ENCODE peak calls at places on chromosomes 12 and 14, in ten cellular contexts. One of them, this sample, is unnamed.

GRCh38 chr14:50937325-50937724 is 7.0 kb downstream of the PYGL start:
- DNase-seq in choroid plexus epithelial cell: peak
- DNase-seq in AG04450: no peak
- DNase-seq in HFFc6: peak
- DNase-seq in AG04449: peak
- DNase-seq in upper lobe of right lung: no peak
- DNase-seq in endodermal cell: no peak
- DNase-seq in psoas muscle: no peak
- DNase-seq in fibroblast of the aortic adventitia: peak
- DNase-seq in sigmoid colon: no peak
- DNase-seq in this sample: no peak

GRCh38 chr12:103647267-103647666 is 60.2 kb downstream of the STAB2 start:
- DNase-seq in fibroblast of the aortic adventitia: peak
- DNase-seq in choroid plexus epithelial cell: peak
- DNase-seq in endodermal cell: no peak
- DNase-seq in HFFc6: peak
- DNase-seq in AG04450: no peak
- DNase-seq in psoas muscle: no peak
- DNase-seq in sigmoid colon: no peak
- DNase-seq in upper lobe of right lung: no peak
- DNase-seq in AG04449: peak
- DNase-seq in this sample: no peak

GRCh38 chr14:103141117-103141796 is 18.0 kb downstream of the TNFAIP2 start:
- DNase-seq in endodermal cell: peak
- DNase-seq in fibroblast of the aortic adventitia: peak
- DNase-seq in upper lobe of right lung: no peak
- DNase-seq in psoas muscle: no peak
- DNase-seq in AG04449: no peak
- DNase-seq in AG04450: no peak
- DNase-seq in sigmoid colon: no peak
- DNase-seq in HFFc6: peak
- DNase-seq in choroid plexus epithelial cell: peak
- DNase-seq in this sample: peak

GRCh38 chr14:35688427-35688826 is 120.7 kb downstream of the RALGAPA1 start:
- DNase-seq in AG04450: no peak
- DNase-seq in choroid plexus epithelial cell: no peak
- DNase-seq in fibroblast of the aortic adventitia: no peak
- DNase-seq in endodermal cell: no peak
- DNase-seq in sigmoid colon: no peak
- DNase-seq in upper lobe of right lung: no peak
- DNase-seq in HFFc6: no peak
- DNase-seq in psoas muscle: no peak
- DNase-seq in AG04449: no peak
- DNase-seq in this sample: no peak

GRCh38 chr12:78531831-78532230 is 332.7 kb upstream of the SYT1 start:
- DNase-seq in endodermal cell: no peak
- DNase-seq in AG04449: no peak
- DNase-seq in upper lobe of right lung: no peak
- DNase-seq in sigmoid colon: no peak
- DNase-seq in HFFc6: no peak
- DNase-seq in choroid plexus epithelial cell: no peak
- DNase-seq in AG04450: no peak
- DNase-seq in psoas muscle: no peak
- DNase-seq in fibroblast of the aortic adventitia: no peak
- DNase-seq in this sample: no peak

GRCh38 chr14:54420478-54421116 is 20.6 kb downstream of the CNIH1 start:
- DNase-seq in choroid plexus epithelial cell: peak
- DNase-seq in AG04449: no peak
- DNase-seq in HFFc6: peak
- DNase-seq in sigmoid colon: no peak
- DNase-seq in psoas muscle: no peak
- DNase-seq in upper lobe of right lung: no peak
- DNase-seq in fibroblast of the aortic adventitia: peak
- DNase-seq in endodermal cell: peak
- DNase-seq in AG04450: no peak
- DNase-seq in this sample: peak

GRCh38 chr12:63766498-63766897 is 13.2 kb upstream of the RXYLT1 start:
- DNase-seq in upper lobe of right lung: no peak
- DNase-seq in sigmoid colon: no peak
- DNase-seq in psoas muscle: no peak
- DNase-seq in HFFc6: no peak
- DNase-seq in choroid plexus epithelial cell: peak
- DNase-seq in AG04449: no peak
- DNase-seq in fibroblast of the aortic adventitia: peak
- DNase-seq in endodermal cell: no peak
- DNase-seq in AG04450: no peak
- DNase-seq in this sample: no peak

GRCh38 chr12:123106640-123107359 is 44.1 kb downstream of the PITPNM2 start:
- DNase-seq in AG04450: no peak
- DNase-seq in psoas muscle: peak
- DNase-seq in choroid plexus epithelial cell: no peak
- DNase-seq in sigmoid colon: no peak
- DNase-seq in endodermal cell: peak
- DNase-seq in HFFc6: no peak
- DNase-seq in fibroblast of the aortic adventitia: no peak
- DNase-seq in upper lobe of right lung: peak
- DNase-seq in AG04449: no peak
- DNase-seq in this sample: peak

GRCh38 chr14:59004012-59004411 is 184.5 kb upstream of the DAAM1 start:
- DNase-seq in choroid plexus epithelial cell: peak
- DNase-seq in endodermal cell: no peak
- DNase-seq in AG04450: no peak
- DNase-seq in fibroblast of the aortic adventitia: peak
- DNase-seq in upper lobe of right lung: no peak
- DNase-seq in psoas muscle: no peak
- DNase-seq in sigmoid colon: no peak
- DNase-seq in HFFc6: no peak
- DNase-seq in AG04449: no peak
- DNase-seq in this sample: no peak
- TF ChIP-seq CTCF in choroid plexus epithelial cell: peak
- TF ChIP-seq CTCF in endodermal cell: peak
- TF ChIP-seq CTCF in AG04450: peak
- TF ChIP-seq CTCF in fibroblast of the aortic adventitia: peak
- TF ChIP-seq CTCF in upper lobe of right lung: peak
- TF ChIP-seq CTCF in psoas muscle: no peak
- TF ChIP-seq CTCF in sigmoid colon: no peak
- TF ChIP-seq CTCF in HFFc6: peak
- TF ChIP-seq CTCF in AG04449: peak
- TF ChIP-seq CTCF in this sample: no peak

DNA sequence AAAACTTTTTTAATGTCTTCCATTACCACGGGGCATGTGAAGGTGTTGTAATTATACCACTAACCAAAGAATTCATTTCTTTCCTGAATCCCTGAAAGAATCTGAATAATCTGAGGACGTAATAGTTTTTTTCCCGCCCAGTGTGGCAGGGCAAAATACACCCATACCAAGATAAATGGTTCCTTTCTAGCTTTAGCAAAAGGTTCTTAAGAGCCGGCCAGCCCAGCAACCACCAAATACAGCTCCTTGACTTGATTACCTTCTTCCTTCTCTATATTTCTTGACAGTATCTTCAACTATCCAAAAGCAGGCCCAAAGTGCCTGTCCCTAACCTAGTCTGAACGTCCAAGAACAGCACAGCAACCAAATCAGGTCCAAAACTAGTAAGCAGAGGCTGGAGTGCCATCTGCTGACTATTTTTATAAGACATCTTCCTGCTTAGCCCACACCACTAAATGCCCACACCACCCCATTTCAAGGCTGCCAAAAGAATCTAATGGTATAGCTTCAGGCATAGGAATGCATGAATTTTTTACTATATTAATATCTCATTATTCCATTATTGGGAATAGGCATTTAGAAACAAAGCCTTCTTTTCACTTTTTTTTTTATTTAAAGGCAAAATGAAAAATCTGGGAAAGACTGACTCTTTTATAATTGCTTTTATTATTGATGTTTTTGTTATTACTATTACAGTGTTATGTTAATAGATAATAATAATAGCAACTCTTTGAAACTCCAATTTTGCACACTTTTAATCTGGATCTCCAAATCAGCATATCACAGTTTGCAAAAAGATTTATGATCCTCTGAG is 524.4 kb downstream of the MED13L start:
- DNase-seq in upper lobe of right lung: no peak
- DNase-seq in sigmoid colon: no peak
- DNase-seq in AG04449: peak
- DNase-seq in fibroblast of the aortic adventitia: peak
- DNase-seq in choroid plexus epithelial cell: peak
- DNase-seq in HFFc6: peak
- DNase-seq in AG04450: peak
- DNase-seq in psoas muscle: no peak
- DNase-seq in endodermal cell: peak
- DNase-seq in this sample: peak
- TF ChIP-seq CTCF in upper lobe of right lung: peak
- TF ChIP-seq CTCF in sigmoid colon: peak
- TF ChIP-seq CTCF in AG04449: peak
- TF ChIP-seq CTCF in fibroblast of the aortic adventitia: peak
- TF ChIP-seq CTCF in choroid plexus epithelial cell: peak
- TF ChIP-seq CTCF in HFFc6: peak
- TF ChIP-seq CTCF in AG04450: peak
- TF ChIP-seq CTCF in psoas muscle: peak
- TF ChIP-seq CTCF in endodermal cell: peak
- TF ChIP-seq CTCF in this sample: peak

GRCh38 chr14:80977103-80977728 is 21.8 kb downstream of the TSHR start:
- DNase-seq in sigmoid colon: no peak
- DNase-seq in endodermal cell: no peak
- DNase-seq in AG04450: no peak
- DNase-seq in AG04449: no peak
- DNase-seq in upper lobe of right lung: no peak
- DNase-seq in fibroblast of the aortic adventitia: no peak
- DNase-seq in choroid plexus epithelial cell: no peak
- DNase-seq in psoas muscle: no peak
- DNase-seq in HFFc6: no peak
- DNase-seq in this sample: no peak
- TF ChIP-seq CTCF in sigmoid colon: no peak
- TF ChIP-seq CTCF in endodermal cell: peak
- TF ChIP-seq CTCF in AG04450: no peak
- TF ChIP-seq CTCF in AG04449: no peak
- TF ChIP-seq CTCF in upper lobe of right lung: no peak
- TF ChIP-seq CTCF in fibroblast of the aortic adventitia: no peak
- TF ChIP-seq CTCF in choroid plexus epithelial cell: peak
- TF ChIP-seq CTCF in psoas muscle: no peak
- TF ChIP-seq CTCF in HFFc6: peak
- TF ChIP-seq CTCF in this sample: no peak

GRCh38 chr14:99063620-99064225 is 208.3 kb downstream of the BCL11B start:
- DNase-seq in upper lobe of right lung: no peak
- DNase-seq in sigmoid colon: no peak
- DNase-seq in HFFc6: no peak
- DNase-seq in choroid plexus epithelial cell: no peak
- DNase-seq in AG04449: no peak
- DNase-seq in psoas muscle: no peak
- DNase-seq in fibroblast of the aortic adventitia: no peak
- DNase-seq in AG04450: no peak
- DNase-seq in endodermal cell: no peak
- DNase-seq in this sample: no peak

GRCh38 chr14:99067141-99067920 is 204.7 kb downstream of the BCL11B start:
- DNase-seq in AG04449: no peak
- DNase-seq in sigmoid colon: no peak
- DNase-seq in upper lobe of right lung: no peak
- DNase-seq in psoas muscle: no peak
- DNase-seq in AG04450: no peak
- DNase-seq in choroid plexus epithelial cell: no peak
- DNase-seq in fibroblast of the aortic adventitia: no peak
- DNase-seq in endodermal cell: no peak
- DNase-seq in HFFc6: no peak
- DNase-seq in this sample: no peak

GRCh38 chr14:99064262-99064954 is 207.6 kb downstream of the BCL11B start:
- DNase-seq in sigmoid colon: no peak
- DNase-seq in psoas muscle: no peak
- DNase-seq in fibroblast of the aortic adventitia: no peak
- DNase-seq in upper lobe of right lung: no peak
- DNase-seq in AG04450: no peak
- DNase-seq in endodermal cell: no peak
- DNase-seq in choroid plexus epithelial cell: no peak
- DNase-seq in HFFc6: no peak
- DNase-seq in AG04449: no peak
- DNase-seq in this sample: no peak

GRCh38 chr14:99066378-99066777 is 205.6 kb downstream of the BCL11B start:
- DNase-seq in psoas muscle: no peak
- DNase-seq in sigmoid colon: no peak
- DNase-seq in AG04450: no peak
- DNase-seq in endodermal cell: no peak
- DNase-seq in choroid plexus epithelial cell: no peak
- DNase-seq in fibroblast of the aortic adventitia: no peak
- DNase-seq in HFFc6: no peak
- DNase-seq in AG04449: no peak
- DNase-seq in upper lobe of right lung: no peak
- DNase-seq in this sample: no peak

DNA sequence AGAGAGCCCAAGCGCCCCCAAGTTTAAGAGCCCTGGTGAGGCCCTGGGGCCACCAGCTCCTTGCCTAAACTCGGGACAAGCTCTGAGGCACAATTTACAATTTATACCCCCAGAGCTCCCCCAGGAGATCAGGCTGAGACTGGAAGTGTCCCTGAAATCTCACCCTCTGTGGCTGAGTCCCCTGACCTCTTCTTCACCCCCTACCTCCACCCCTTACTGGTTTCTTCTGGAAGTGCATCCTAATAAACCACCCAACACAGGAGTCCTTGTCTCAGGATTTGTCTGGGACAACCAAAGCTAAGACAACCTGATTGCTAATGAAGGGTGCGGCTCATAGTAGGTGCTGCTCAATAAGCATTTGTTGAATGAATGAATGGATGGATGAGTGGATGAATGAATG is 206.4 kb downstream of the BCL11B start:
- DNase-seq in fibroblast of the aortic adventitia: no peak
- DNase-seq in choroid plexus epithelial cell: no peak
- DNase-seq in HFFc6: no peak
- DNase-seq in psoas muscle: no peak
- DNase-seq in AG04450: no peak
- DNase-seq in upper lobe of right lung: no peak
- DNase-seq in AG04449: no peak
- DNase-seq in sigmoid colon: no peak
- DNase-seq in endodermal cell: no peak
- DNase-seq in this sample: no peak
- TF ChIP-seq CTCF in fibroblast of the aortic adventitia: no peak
- TF ChIP-seq CTCF in choroid plexus epithelial cell: no peak
- TF ChIP-seq CTCF in HFFc6: no peak
- TF ChIP-seq CTCF in psoas muscle: no peak
- TF ChIP-seq CTCF in AG04450: no peak
- TF ChIP-seq CTCF in upper lobe of right lung: no peak
- TF ChIP-seq CTCF in AG04449: no peak
- TF ChIP-seq CTCF in sigmoid colon: no peak
- TF ChIP-seq CTCF in endodermal cell: peak
- TF ChIP-seq CTCF in this sample: no peak

DNA sequence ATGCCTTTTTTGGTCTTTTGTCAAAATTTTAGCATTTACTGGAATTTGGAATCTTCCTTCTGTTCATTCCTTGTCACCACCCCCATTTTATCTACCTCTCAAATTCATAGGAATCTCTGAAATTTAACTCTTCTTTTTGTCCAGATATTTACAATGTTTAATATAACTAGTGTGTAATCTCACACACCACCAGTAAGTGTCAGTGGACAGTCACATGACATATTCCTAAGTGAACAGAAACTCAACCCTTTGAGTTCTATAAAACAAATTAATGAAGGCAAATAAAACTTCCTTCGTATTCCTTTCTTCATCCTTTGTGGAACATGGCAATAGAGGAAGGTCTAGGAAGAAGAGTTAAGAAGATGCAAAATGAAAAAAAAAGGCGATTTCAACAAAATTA is 26.6 kb downstream of the ATF7 start:
- DNase-seq in fibroblast of the aortic adventitia: no peak
- DNase-seq in AG04449: no peak
- DNase-seq in AG04450: no peak
- DNase-seq in endodermal cell: no peak
- DNase-seq in sigmoid colon: no peak
- DNase-seq in upper lobe of right lung: no peak
- DNase-seq in psoas muscle: no peak
- DNase-seq in HFFc6: no peak
- DNase-seq in choroid plexus epithelial cell: peak
- DNase-seq in this sample: no peak
- TF ChIP-seq CTCF in fibroblast of the aortic adventitia: peak
- TF ChIP-seq CTCF in AG04449: no peak
- TF ChIP-seq CTCF in AG04450: peak
- TF ChIP-seq CTCF in endodermal cell: no peak
- TF ChIP-seq CTCF in sigmoid colon: no peak
- TF ChIP-seq CTCF in upper lobe of right lung: no peak
- TF ChIP-seq CTCF in psoas muscle: peak
- TF ChIP-seq CTCF in HFFc6: peak
- TF ChIP-seq CTCF in choroid plexus epithelial cell: no peak
- TF ChIP-seq CTCF in this sample: no peak